ENCODE peak calls at places on chromosomes 4 and X, in four cellular contexts. One of them, this sample, is unnamed.

GRCh38 chrX:45598841-45599240 is 398.2 kb upstream of the DIPK2B start:
- DNase-seq in Peyer's patch: no peak
- DNase-seq in ovary: no peak
- DNase-seq in WERI-Rb-1: no peak
- DNase-seq in this sample: no peak

GRCh38 chrX:136689441-136689840 is 41.5 kb downstream of the CD40LG start:
- DNase-seq in Peyer's patch: no peak
- DNase-seq in ovary: no peak
- DNase-seq in WERI-Rb-1: no peak
- DNase-seq in this sample: no peak

GRCh38 chr4:128979934-128980333 is 113.4 kb downstream of the SCLT1 start:
- DNase-seq in Peyer's patch: no peak
- DNase-seq in ovary: no peak
- DNase-seq in WERI-Rb-1: no peak
- DNase-seq in this sample: no peak

GRCh38 chr4:5638316-5638715 is 70.0 kb downstream of the EVC2 start:
- DNase-seq in Peyer's patch: no peak
- DNase-seq in ovary: no peak
- DNase-seq in WERI-Rb-1: no peak
- DNase-seq in this sample: no peak

GRCh38 chrX:54494970-54495813 is 842 bp downstream of the FGD1 start:
- DNase-seq in Peyer's patch: no peak
- DNase-seq in ovary: peak
- DNase-seq in WERI-Rb-1: peak
- DNase-seq in this sample: no peak

GRCh38 chrX:56505866-56506265 is 57.6 kb upstream of the UBQLN2 start:
- DNase-seq in Peyer's patch: no peak
- DNase-seq in ovary: no peak
- DNase-seq in WERI-Rb-1: no peak
- DNase-seq in this sample: no peak

GRCh38 chrX:136600059-136600458 is 47.9 kb upstream of the CD40LG start:
- DNase-seq in Peyer's patch: no peak
- DNase-seq in ovary: no peak
- DNase-seq in WERI-Rb-1: no peak
- DNase-seq in this sample: no peak

GRCh38 chrX:3052864-3053263 is 11.6 kb downstream of the ARSF start:
- DNase-seq in Peyer's patch: no peak
- DNase-seq in ovary: no peak
- DNase-seq in WERI-Rb-1: no peak
- DNase-seq in this sample: no peak

GRCh38 chr4:124940387-124940786 is 227.9 kb upstream of the ANKRD50 start:
- DNase-seq in Peyer's patch: no peak
- DNase-seq in ovary: no peak
- DNase-seq in WERI-Rb-1: no peak
- DNase-seq in this sample: no peak

GRCh38 chr4:107037188-107037587 is 1.1 kb upstream of the DKK2 start:
- DNase-seq in Peyer's patch: no peak
- DNase-seq in ovary: peak
- DNase-seq in WERI-Rb-1: peak
- DNase-seq in this sample: no peak

DNA sequence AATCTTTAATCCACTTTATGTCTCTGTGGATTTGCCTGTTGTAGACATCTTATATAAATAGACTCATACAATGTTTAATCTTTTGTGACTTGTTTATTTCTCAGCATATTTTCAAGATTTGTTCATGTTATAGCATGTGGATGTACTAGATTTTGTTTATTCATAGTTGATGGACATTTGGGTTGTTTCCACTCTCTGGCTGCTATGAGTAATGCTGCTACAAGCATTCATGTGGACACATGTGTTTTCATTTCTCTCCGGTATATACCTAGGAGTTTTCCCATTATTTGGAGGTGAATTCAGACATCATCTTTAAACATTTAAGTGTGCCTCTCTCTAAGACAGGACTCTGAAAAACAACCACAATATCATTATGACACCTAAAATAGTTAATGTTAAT is 2.3 kb downstream of the IKBKG start:
- DNase-seq in Peyer's patch: no peak
- DNase-seq in ovary: no peak
- DNase-seq in WERI-Rb-1: no peak
- DNase-seq in this sample: no peak
- H3K4me3 ChIP-seq in Peyer's patch: no peak
- H3K4me3 ChIP-seq in ovary: no peak
- H3K4me3 ChIP-seq in WERI-Rb-1: no peak
- H3K4me3 ChIP-seq in this sample: no peak

DNA sequence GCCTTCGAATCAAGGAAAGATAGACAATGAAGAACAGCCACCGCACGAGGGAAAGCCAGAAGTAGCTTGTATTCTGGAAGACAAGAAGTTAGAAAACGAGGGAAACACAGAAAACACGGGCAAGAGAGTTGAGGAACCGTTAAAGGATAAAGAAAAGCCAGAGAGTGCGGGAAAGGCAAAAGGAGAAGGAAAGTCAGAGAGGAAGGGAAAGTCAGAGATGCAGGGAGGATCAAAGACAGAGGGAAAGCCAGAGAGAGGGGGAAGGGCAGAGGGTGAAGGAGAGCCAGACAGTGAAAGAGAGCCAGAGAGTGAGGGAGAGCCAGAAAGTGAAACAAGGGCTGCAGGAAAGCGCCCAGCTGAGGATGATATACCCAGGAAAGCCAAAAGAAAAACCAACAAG is 1.4 kb downstream of the TCEAL2 start:
- DNase-seq in Peyer's patch: no peak
- DNase-seq in ovary: no peak
- DNase-seq in WERI-Rb-1: no peak
- DNase-seq in this sample: no peak
- H3K4me3 ChIP-seq in Peyer's patch: no peak
- H3K4me3 ChIP-seq in ovary: no peak
- H3K4me3 ChIP-seq in WERI-Rb-1: no peak
- H3K4me3 ChIP-seq in this sample: no peak

GRCh38 chr4:26004290-26004689 is 90.3 kb downstream of the SMIM20 start:
- DNase-seq in Peyer's patch: no peak
- DNase-seq in ovary: no peak
- DNase-seq in WERI-Rb-1: no peak
- DNase-seq in this sample: no peak

GRCh38 chr4:26009502-26009901 is 95.5 kb downstream of the SMIM20 start:
- DNase-seq in Peyer's patch: no peak
- DNase-seq in ovary: no peak
- DNase-seq in WERI-Rb-1: no peak
- DNase-seq in this sample: no peak

GRCh38 chr4:26005764-26006163 is 91.7 kb downstream of the SMIM20 start:
- DNase-seq in Peyer's patch: no peak
- DNase-seq in ovary: no peak
- DNase-seq in WERI-Rb-1: no peak
- DNase-seq in this sample: no peak

GRCh38 chr4:26010266-26010665 is 96.2 kb downstream of the SMIM20 start:
- DNase-seq in Peyer's patch: no peak
- DNase-seq in ovary: no peak
- DNase-seq in WERI-Rb-1: no peak
- DNase-seq in this sample: no peak

DNA sequence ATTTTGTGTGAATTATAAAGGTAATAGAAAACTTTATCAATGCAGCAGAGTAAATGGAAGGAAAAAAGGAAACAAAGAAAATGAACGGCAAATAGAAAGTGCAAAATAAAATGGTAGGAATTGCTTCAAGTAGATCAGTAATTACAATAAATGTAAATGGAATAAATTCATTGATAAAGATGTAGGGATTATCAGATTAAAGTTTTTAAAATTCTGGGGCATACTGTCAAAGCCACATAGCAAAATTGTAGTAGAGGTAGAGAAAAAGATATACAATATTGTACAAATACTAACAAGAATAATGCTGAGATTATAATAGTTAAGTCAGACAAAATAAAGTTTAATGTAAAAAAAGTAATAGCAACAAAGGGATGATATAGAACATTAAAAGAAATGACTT is 94.7 kb downstream of the SMIM20 start:
- DNase-seq in Peyer's patch: no peak
- DNase-seq in ovary: no peak
- DNase-seq in WERI-Rb-1: no peak
- DNase-seq in this sample: no peak
- H3K4me3 ChIP-seq in Peyer's patch: no peak
- H3K4me3 ChIP-seq in ovary: no peak
- H3K4me3 ChIP-seq in WERI-Rb-1: no peak
- H3K4me3 ChIP-seq in this sample: no peak

GRCh38 chr4:108762559-108763225 is at the start of gene ETNPPL:
- DNase-seq in Peyer's patch: no peak
- DNase-seq in ovary: peak
- DNase-seq in WERI-Rb-1: peak
- DNase-seq in this sample: no peak
- H3K4me3 ChIP-seq in Peyer's patch: peak
- H3K4me3 ChIP-seq in ovary: peak
- H3K4me3 ChIP-seq in WERI-Rb-1: peak
- H3K4me3 ChIP-seq in this sample: peak

GRCh38 chr4:42497142-42497541 is 99.9 kb downstream of the SHISA3 start:
- DNase-seq in Peyer's patch: no peak
- DNase-seq in ovary: no peak
- DNase-seq in WERI-Rb-1: no peak
- DNase-seq in this sample: no peak
- H3K4me3 ChIP-seq in Peyer's patch: no peak
- H3K4me3 ChIP-seq in ovary: no peak
- H3K4me3 ChIP-seq in WERI-Rb-1: no peak
- H3K4me3 ChIP-seq in this sample: no peak

GRCh38 chr4:76622126-76622525 is 187.1 kb downstream of the SHROOM3 start:
- DNase-seq in Peyer's patch: no peak
- DNase-seq in ovary: no peak
- DNase-seq in WERI-Rb-1: no peak
- DNase-seq in this sample: no peak

GRCh38 chr4:76624271-76624681 is 189.2 kb downstream of the SHROOM3 start:
- DNase-seq in Peyer's patch: no peak
- DNase-seq in ovary: peak
- DNase-seq in WERI-Rb-1: no peak
- DNase-seq in this sample: no peak

GRCh38 chr4:76622717-76623116 is 187.7 kb downstream of the SHROOM3 start:
- DNase-seq in Peyer's patch: no peak
- DNase-seq in ovary: no peak
- DNase-seq in WERI-Rb-1: no peak
- DNase-seq in this sample: no peak

GRCh38 chr4:76625316-76625715 is 190.3 kb downstream of the SHROOM3 start:
- DNase-seq in Peyer's patch: no peak
- DNase-seq in ovary: no peak
- DNase-seq in WERI-Rb-1: no peak
- DNase-seq in this sample: no peak

GRCh38 chr4:76623217-76624060 is 188.4 kb downstream of the SHROOM3 start:
- DNase-seq in Peyer's patch: no peak
- DNase-seq in ovary: no peak
- DNase-seq in WERI-Rb-1: no peak
- DNase-seq in this sample: no peak
- H3K4me3 ChIP-seq in Peyer's patch: no peak
- H3K4me3 ChIP-seq in ovary: no peak
- H3K4me3 ChIP-seq in WERI-Rb-1: no peak
- H3K4me3 ChIP-seq in this sample: no peak

GRCh38 chr4:54232151-54232688 is 3.1 kb downstream of the PDGFRA start:
- DNase-seq in Peyer's patch: no peak
- DNase-seq in ovary: peak
- DNase-seq in WERI-Rb-1: no peak
- DNase-seq in this sample: no peak
- H3K4me3 ChIP-seq in Peyer's patch: peak
- H3K4me3 ChIP-seq in ovary: peak
- H3K4me3 ChIP-seq in WERI-Rb-1: no peak
- H3K4me3 ChIP-seq in this sample: no peak

GRCh38 chr4:187176261-187176910 is 452.7 kb upstream of the FAT1 start:
- DNase-seq in Peyer's patch: no peak
- DNase-seq in ovary: no peak
- DNase-seq in WERI-Rb-1: no peak
- DNase-seq in this sample: no peak

GRCh38 chr4:187174749-187175148 is 451.1 kb upstream of the FAT1 start:
- DNase-seq in Peyer's patch: no peak
- DNase-seq in ovary: no peak
- DNase-seq in WERI-Rb-1: no peak
- DNase-seq in this sample: no peak

GRCh38 chr4:187172340-187172761 is 448.7 kb upstream of the FAT1 start:
- DNase-seq in Peyer's patch: no peak
- DNase-seq in ovary: no peak
- DNase-seq in WERI-Rb-1: no peak
- DNase-seq in this sample: no peak

GRCh38 chr4:187175197-187175596 is 451.5 kb upstream of the FAT1 start:
- DNase-seq in Peyer's patch: no peak
- DNase-seq in ovary: no peak
- DNase-seq in WERI-Rb-1: no peak
- DNase-seq in this sample: no peak

DNA sequence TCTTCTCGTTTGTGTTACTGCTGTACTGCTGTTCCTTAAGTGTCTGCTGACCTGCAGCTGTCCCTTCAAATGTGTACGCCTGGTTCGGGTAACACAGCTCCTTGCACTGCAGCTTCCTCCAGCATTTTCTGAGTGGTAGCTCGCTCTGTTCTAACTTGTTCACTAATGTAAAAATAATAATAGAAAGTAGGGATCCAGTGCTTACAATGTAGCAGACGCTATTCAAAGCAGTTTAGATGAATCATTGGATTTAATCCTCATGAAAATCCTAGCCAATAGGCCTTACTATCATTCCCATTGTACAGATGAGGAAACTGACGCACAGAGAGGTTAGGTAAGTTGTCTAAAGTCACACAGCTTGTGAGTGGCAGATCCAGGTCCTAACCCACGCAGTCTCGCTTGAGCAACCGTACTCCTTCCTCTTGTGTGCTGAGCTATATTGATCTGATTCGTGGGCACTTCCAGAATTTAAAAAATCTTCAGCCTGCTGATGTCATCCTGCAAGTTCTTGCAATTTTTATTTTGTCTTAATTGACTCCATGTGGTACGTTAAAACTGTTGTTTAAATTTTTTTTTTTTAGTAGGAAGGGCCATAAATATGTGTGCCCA is 448.2 kb upstream of the FAT1 start:
- DNase-seq in Peyer's patch: no peak
- DNase-seq in ovary: no peak
- DNase-seq in WERI-Rb-1: no peak
- DNase-seq in this sample: no peak
- H3K4me3 ChIP-seq in Peyer's patch: no peak
- H3K4me3 ChIP-seq in ovary: no peak
- H3K4me3 ChIP-seq in WERI-Rb-1: no peak
- H3K4me3 ChIP-seq in this sample: no peak

DNA sequence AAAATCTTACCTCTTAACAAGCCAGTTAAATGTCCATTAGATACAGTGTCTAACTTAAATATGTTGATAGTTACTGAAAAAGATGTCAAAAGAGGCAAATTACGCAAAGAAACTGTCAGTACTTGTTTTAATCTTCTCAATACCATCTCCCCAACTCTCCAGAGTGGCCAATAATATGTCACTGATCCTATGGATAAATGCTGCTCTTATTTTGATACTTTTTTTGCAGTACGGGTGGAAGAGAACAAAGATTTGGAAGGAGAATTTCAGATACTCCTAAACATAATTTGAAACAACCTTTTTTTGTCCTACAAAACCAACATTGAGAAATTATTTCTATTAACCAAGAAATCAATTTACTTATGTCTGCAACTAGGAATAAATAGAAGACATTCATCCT is 192.6 kb downstream of the CBR4 start:
- DNase-seq in Peyer's patch: no peak
- DNase-seq in ovary: no peak
- DNase-seq in WERI-Rb-1: no peak
- DNase-seq in this sample: no peak
- H3K4me3 ChIP-seq in Peyer's patch: no peak
- H3K4me3 ChIP-seq in ovary: peak
- H3K4me3 ChIP-seq in WERI-Rb-1: no peak
- H3K4me3 ChIP-seq in this sample: no peak